ENCODE peak calls at places on chromosome 1, in five cellular contexts. E is activated CD8-positive, alpha-beta memory T cell treated with anti-CD3 and anti-CD28 coated beads, Interleukin-2, amount 10 ng/mL, durations not matched to agents 7 days and 5 days; K is upper lobe of right lung; L is Right ventricle myocardium superior; C is T-helper 17 cell. Y is an unnamed sample.

GRCh38 chr1:1374068-1374860 is 743 bp downstream of the AURKAIP1 start:
- ATAC-seq in E (no peak), K (no peak), L (peak), C (no peak), Y (no peak)

GRCh38 chr1:87594736-87595383 is 266.2 kb downstream of the LMO4 start:
- ATAC-seq in E (no peak), K (no peak), L (no peak), C (no peak), Y (no peak)

GRCh38 chr1:245001252-245001651 is 136.9 kb upstream of the HNRNPU start:
- ATAC-seq in E (no peak), K (no peak), L (no peak), C (no peak), Y (no peak)

GRCh38 chr1:178955391-178955954 is 70.2 kb upstream of the FAM20B start:
- ATAC-seq in E (no peak), K (no peak), L (no peak), C (no peak), Y (no peak)

GRCh38 chr1:157773723-157774350 is 3.1 kb downstream of the FCRL2 start:
- ATAC-seq in E (no peak), K (peak), L (no peak), C (peak), Y (no peak)

GRCh38 chr1:38474738-38475623 is 384.6 kb downstream of the RRAGC start:
- ATAC-seq in E (no peak), K (peak), L (no peak), C (peak), Y (no peak)

GRCh38 chr1:67618285-67619018 is 66.5 kb upstream of the GADD45A start:
- ATAC-seq in E (no peak), K (peak), L (peak), C (no peak), Y (peak)

GRCh38 chr1:10762875-10763274 is 33.6 kb downstream of the CASZ1 start:
- ATAC-seq in E (no peak), K (no peak), L (no peak), C (no peak), Y (no peak)

GRCh38 chr1:26210471-26210870 is 20.1 kb downstream of the CATSPER4 start:
- ATAC-seq in E (no peak), K (no peak), L (peak), C (no peak), Y (no peak)

GRCh38 chr1:157994704-157995540 is 1.5 kb downstream of the KIRREL1 start:
- ATAC-seq in E (no peak), K (peak), L (no peak), C (no peak), Y (no peak)

GRCh38 chr1:56135864-56136147 is 443.6 kb downstream of the PLPP3 start:
- ATAC-seq in E (no peak), K (no peak), L (no peak), C (no peak), Y (no peak)

GRCh38 chr1:161069731-161070270 is at the start of gene ARHGAP30:
- ATAC-seq in E (peak), K (peak), L (peak), C (peak), Y (peak)

GRCh38 chr1:38527373-38527966 is 332.1 kb downstream of the RRAGC start:
- ATAC-seq in E (peak), K (peak), L (no peak), C (peak), Y (no peak)

GRCh38 chr1:62706985-62707745 is 19.0 kb upstream of the DOCK7 start:
- ATAC-seq in E (no peak), K (no peak), L (no peak), C (no peak), Y (no peak)

GRCh38 chr1:223732993-223733798 is 20.9 kb downstream of the CAPN2 start:
- ATAC-seq in E (no peak), K (peak), L (peak), C (no peak), Y (no peak)

GRCh38 chr1:220045356-220046051 is 801 bp downstream of the EPRS1 start:
- ATAC-seq in E (no peak), K (no peak), L (no peak), C (peak), Y (no peak)

GRCh38 chr1:36269408-36269838 is 36.7 kb upstream of the SH3D21 start:
- ATAC-seq in E (no peak), K (peak), L (peak), C (no peak), Y (no peak)

GRCh38 chr1:220410681-220411080 is 117.3 kb upstream of the MARK1 start:
- ATAC-seq in E (no peak), K (no peak), L (no peak), C (no peak), Y (no peak)

GRCh38 chr1:246425139-246425794 is 81.8 kb downstream of the SMYD3 start:
- ATAC-seq in E (no peak), K (no peak), L (no peak), C (no peak), Y (no peak)

GRCh38 chr1:111140680-111140967 is 601 bp downstream of the CEPT1 start:
- ATAC-seq in E (no peak), K (peak), L (no peak), C (no peak), Y (no peak)

GRCh38 chr1:12502300-12503109 is 115.5 kb downstream of the DHRS3 start:
- ATAC-seq in E (no peak), K (no peak), L (no peak), C (no peak), Y (no peak)

GRCh38 chr1:207486210-207486609 is 9.7 kb upstream of the CR1 start:
- ATAC-seq in E (no peak), K (no peak), L (no peak), C (no peak), Y (no peak)

GRCh38 chr1:39391741-39392679 is 99.4 kb upstream of the BMP8A start:
- ATAC-seq in E (peak), K (peak), L (peak), C (no peak), Y (peak)